ENCODE peak calls at places on chromosomes 13 and 19, in seven cellular contexts. One of them, this sample, is unnamed.

GRCh38 chr19:6744381-6745288 is 5.2 kb downstream of the TRIP10 start:
- DNase-seq in WERI-Rb-1: no peak
- DNase-seq in mesendoderm: peak; percentile 67
- DNase-seq in right lobe of liver: peak; percentile 60
- DNase-seq in cardiac muscle cell: peak; percentile 84
- DNase-seq in transverse colon: peak; percentile 90
- DNase-seq in testis: peak; percentile 91
- DNase-seq in this sample: no peak

GRCh38 chr13:35514801-35515502 is 38.5 kb upstream of the MAB21L1 start:
- DNase-seq in WERI-Rb-1: no peak
- DNase-seq in mesendoderm: peak; percentile 16
- DNase-seq in right lobe of liver: no peak
- DNase-seq in cardiac muscle cell: no peak
- DNase-seq in transverse colon: no peak
- DNase-seq in testis: no peak
- DNase-seq in this sample: no peak

GRCh38 chr13:107864543-107865460 is 350.5 kb downstream of the LIG4 start:
- DNase-seq in WERI-Rb-1: no peak
- DNase-seq in mesendoderm: peak; percentile 78
- DNase-seq in right lobe of liver: no peak
- DNase-seq in cardiac muscle cell: peak; percentile 88
- DNase-seq in transverse colon: no peak
- DNase-seq in testis: peak; percentile 65
- DNase-seq in this sample: no peak

GRCh38 chr13:32476021-32476731 is 48.2 kb upstream of the N4BP2L1 start:
- DNase-seq in WERI-Rb-1: no peak
- DNase-seq in mesendoderm: no peak
- DNase-seq in right lobe of liver: no peak
- DNase-seq in cardiac muscle cell: no peak
- DNase-seq in transverse colon: no peak
- DNase-seq in testis: no peak
- DNase-seq in this sample: no peak

GRCh38 chr19:816500-816857 is 5.3 kb downstream of the PLPPR3 start:
- DNase-seq in WERI-Rb-1: no peak
- DNase-seq in mesendoderm: no peak
- DNase-seq in right lobe of liver: no peak
- DNase-seq in cardiac muscle cell: no peak
- DNase-seq in transverse colon: no peak
- DNase-seq in testis: no peak
- DNase-seq in this sample: no peak

GRCh38 chr13:30466841-30467252 is 1.1 kb upstream of the HMGB1 start:
- DNase-seq in WERI-Rb-1: peak; percentile 17
- DNase-seq in mesendoderm: peak; percentile 59
- DNase-seq in right lobe of liver: no peak
- DNase-seq in cardiac muscle cell: no peak
- DNase-seq in transverse colon: no peak
- DNase-seq in testis: no peak
- DNase-seq in this sample: no peak

GRCh38 chr13:80305737-80306136 is 35.2 kb downstream of the SPRY2 start:
- DNase-seq in WERI-Rb-1: no peak
- DNase-seq in mesendoderm: no peak
- DNase-seq in right lobe of liver: no peak
- DNase-seq in cardiac muscle cell: no peak
- DNase-seq in transverse colon: no peak
- DNase-seq in testis: no peak
- DNase-seq in this sample: no peak

GRCh38 chr13:31444266-31444862 is 244.6 kb downstream of the B3GLCT start:
- DNase-seq in WERI-Rb-1: peak; percentile 16
- DNase-seq in mesendoderm: no peak
- DNase-seq in right lobe of liver: no peak
- DNase-seq in cardiac muscle cell: no peak
- DNase-seq in transverse colon: no peak
- DNase-seq in testis: no peak
- DNase-seq in this sample: no peak

GRCh38 chr13:111472559-111473460 is 152.4 kb downstream of the TEX29 start:
- DNase-seq in WERI-Rb-1: no peak
- DNase-seq in mesendoderm: no peak
- DNase-seq in right lobe of liver: no peak
- DNase-seq in cardiac muscle cell: no peak
- DNase-seq in transverse colon: no peak
- DNase-seq in testis: peak; percentile 6
- DNase-seq in this sample: no peak

GRCh38 chr19:57465680-57466381 is 8.9 kb upstream of the VN1R1 start:
- DNase-seq in WERI-Rb-1: peak; percentile 49
- DNase-seq in mesendoderm: peak; percentile 79
- DNase-seq in right lobe of liver: no peak
- DNase-seq in cardiac muscle cell: no peak
- DNase-seq in transverse colon: peak; percentile 17
- DNase-seq in testis: no peak
- DNase-seq in this sample: no peak

GRCh38 chr13:91292630-91293221 is 54.8 kb upstream of the MIR17HG start:
- DNase-seq in WERI-Rb-1: peak; percentile 44
- DNase-seq in mesendoderm: no peak
- DNase-seq in right lobe of liver: no peak
- DNase-seq in cardiac muscle cell: no peak
- DNase-seq in transverse colon: no peak
- DNase-seq in testis: no peak
- DNase-seq in this sample: no peak

GRCh38 chr19:35462476-35462953 is 14.5 kb downstream of the FFAR2 start:
- DNase-seq in WERI-Rb-1: no peak
- DNase-seq in mesendoderm: no peak
- DNase-seq in right lobe of liver: no peak
- DNase-seq in cardiac muscle cell: no peak
- DNase-seq in transverse colon: peak; percentile 18
- DNase-seq in testis: no peak
- DNase-seq in this sample: peak; percentile 90

GRCh38 chr13:71244181-71244580 is 622.8 kb downstream of the DACH1 start:
- DNase-seq in WERI-Rb-1: no peak
- DNase-seq in mesendoderm: no peak
- DNase-seq in right lobe of liver: no peak
- DNase-seq in cardiac muscle cell: no peak
- DNase-seq in transverse colon: no peak
- DNase-seq in testis: no peak
- DNase-seq in this sample: no peak

GRCh38 chr13:21256351-21256761 is 79.9 kb downstream of the MRPL57 start:
- DNase-seq in WERI-Rb-1: no peak
- DNase-seq in mesendoderm: no peak
- DNase-seq in right lobe of liver: no peak
- DNase-seq in cardiac muscle cell: no peak
- DNase-seq in transverse colon: no peak
- DNase-seq in testis: no peak
- DNase-seq in this sample: no peak

GRCh38 chr19:55635334-55635717 is 5.5 kb upstream of the ZNF580 start:
- DNase-seq in WERI-Rb-1: no peak
- DNase-seq in mesendoderm: no peak
- DNase-seq in right lobe of liver: no peak
- DNase-seq in cardiac muscle cell: no peak
- DNase-seq in transverse colon: no peak
- DNase-seq in testis: no peak
- DNase-seq in this sample: no peak

GRCh38 chr13:45219938-45220375 is 19.1 kb upstream of the KCTD4 start:
- DNase-seq in WERI-Rb-1: no peak
- DNase-seq in mesendoderm: peak; percentile 67
- DNase-seq in right lobe of liver: no peak
- DNase-seq in cardiac muscle cell: no peak
- DNase-seq in transverse colon: no peak
- DNase-seq in testis: no peak
- DNase-seq in this sample: no peak

GRCh38 chr13:55029280-55029679 is 2000.7 kb downstream of the OLFM4 start:
- DNase-seq in WERI-Rb-1: no peak
- DNase-seq in mesendoderm: no peak
- DNase-seq in right lobe of liver: no peak
- DNase-seq in cardiac muscle cell: no peak
- DNase-seq in transverse colon: no peak
- DNase-seq in testis: no peak
- DNase-seq in this sample: no peak

GRCh38 chr13:110560606-110561334 is 752 bp downstream of the RAB20 start:
- DNase-seq in WERI-Rb-1: peak; percentile 37
- DNase-seq in mesendoderm: peak; percentile 75
- DNase-seq in right lobe of liver: no peak
- DNase-seq in cardiac muscle cell: peak; percentile 69
- DNase-seq in transverse colon: peak; percentile 38
- DNase-seq in testis: peak; percentile 51
- DNase-seq in this sample: no peak

GRCh38 chr13:46665630-46666482 is 112.9 kb downstream of the LRCH1 start:
- DNase-seq in WERI-Rb-1: no peak
- DNase-seq in mesendoderm: peak; percentile 46
- DNase-seq in right lobe of liver: no peak
- DNase-seq in cardiac muscle cell: no peak
- DNase-seq in transverse colon: no peak
- DNase-seq in testis: no peak
- DNase-seq in this sample: no peak

GRCh38 chr13:23321534-23322241 is 111.8 kb downstream of the SACS start:
- DNase-seq in WERI-Rb-1: no peak
- DNase-seq in mesendoderm: no peak
- DNase-seq in right lobe of liver: no peak
- DNase-seq in cardiac muscle cell: no peak
- DNase-seq in transverse colon: peak; percentile 17
- DNase-seq in testis: no peak
- DNase-seq in this sample: no peak

GRCh38 chr13:50401721-50402510 is 386.7 kb downstream of the KCNRG start:
- DNase-seq in WERI-Rb-1: no peak
- DNase-seq in mesendoderm: no peak
- DNase-seq in right lobe of liver: no peak
- DNase-seq in cardiac muscle cell: no peak
- DNase-seq in transverse colon: no peak
- DNase-seq in testis: no peak
- DNase-seq in this sample: no peak

GRCh38 chr13:68176486-68176885 is 946.4 kb upstream of the PCDH9 start:
- DNase-seq in WERI-Rb-1: no peak
- DNase-seq in mesendoderm: no peak
- DNase-seq in right lobe of liver: no peak
- DNase-seq in cardiac muscle cell: no peak
- DNase-seq in transverse colon: no peak
- DNase-seq in testis: no peak
- DNase-seq in this sample: no peak

GRCh38 chr19:46993622-46994021 is 26.0 kb upstream of the NPAS1 start:
- DNase-seq in WERI-Rb-1: no peak
- DNase-seq in mesendoderm: no peak
- DNase-seq in right lobe of liver: no peak
- DNase-seq in cardiac muscle cell: no peak
- DNase-seq in transverse colon: no peak
- DNase-seq in testis: no peak
- DNase-seq in this sample: no peak

GRCh38 chr19:46995492-46995891 is 24.1 kb upstream of the NPAS1 start:
- DNase-seq in WERI-Rb-1: no peak
- DNase-seq in mesendoderm: no peak
- DNase-seq in right lobe of liver: no peak
- DNase-seq in cardiac muscle cell: no peak
- DNase-seq in transverse colon: no peak
- DNase-seq in testis: no peak
- DNase-seq in this sample: no peak

GRCh38 chr19:46994141-46994686 is 25.4 kb upstream of the NPAS1 start:
- DNase-seq in WERI-Rb-1: no peak
- DNase-seq in mesendoderm: no peak
- DNase-seq in right lobe of liver: no peak
- DNase-seq in cardiac muscle cell: no peak
- DNase-seq in transverse colon: no peak
- DNase-seq in testis: no peak
- DNase-seq in this sample: no peak

GRCh38 chr19:46990998-46991676 is 28.5 kb upstream of the NPAS1 start:
- DNase-seq in WERI-Rb-1: peak; percentile 79
- DNase-seq in mesendoderm: peak; percentile 88
- DNase-seq in right lobe of liver: peak; percentile 79
- DNase-seq in cardiac muscle cell: peak; percentile 86
- DNase-seq in transverse colon: peak; percentile 86
- DNase-seq in testis: peak; percentile 91
- DNase-seq in this sample: peak; percentile 45

GRCh38 chr19:46992699-46993535 is 26.7 kb upstream of the NPAS1 start:
- DNase-seq in WERI-Rb-1: no peak
- DNase-seq in mesendoderm: no peak
- DNase-seq in right lobe of liver: peak; percentile 84
- DNase-seq in cardiac muscle cell: no peak
- DNase-seq in transverse colon: no peak
- DNase-seq in testis: peak; percentile 86
- DNase-seq in this sample: no peak
- H3K4me3 ChIP-seq in WERI-Rb-1: no peak overlapping the region
- H3K4me3 ChIP-seq in mesendoderm: no peak overlapping the region
- H3K4me3 ChIP-seq in right lobe of liver: no peak overlapping the region
- H3K4me3 ChIP-seq in cardiac muscle cell: no peak overlapping the region
- H3K4me3 ChIP-seq in transverse colon: no peak overlapping the region
- H3K4me3 ChIP-seq in testis: no peak overlapping the region
- H3K4me3 ChIP-seq in this sample: no peak overlapping the region

DNA sequence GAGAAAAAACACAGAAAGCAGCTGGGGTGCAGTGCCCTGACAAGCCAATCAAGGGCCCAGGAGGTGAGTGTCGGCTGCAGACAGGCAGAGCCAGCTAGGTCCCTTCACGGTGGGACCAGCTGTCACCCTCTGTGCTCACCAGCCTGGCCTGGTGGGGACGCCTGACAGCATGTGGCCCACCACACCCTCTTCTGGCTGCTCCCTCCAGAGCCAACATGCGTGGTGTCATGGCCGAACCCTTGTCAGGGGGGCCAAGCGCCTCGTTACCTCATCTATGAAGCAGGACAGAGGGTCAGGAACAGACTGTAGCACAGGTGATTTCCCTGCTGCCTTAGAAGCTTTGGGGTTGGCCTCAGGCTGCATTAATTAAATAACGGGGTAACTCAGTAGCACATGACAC is 40.0 kb upstream of the ISYNA1 start:
- DNase-seq in WERI-Rb-1: peak; percentile 28
- DNase-seq in mesendoderm: no peak
- DNase-seq in right lobe of liver: no peak
- DNase-seq in cardiac muscle cell: no peak
- DNase-seq in transverse colon: no peak
- DNase-seq in testis: no peak
- DNase-seq in this sample: no peak
- H3K27ac ChIP-seq in WERI-Rb-1: no peak overlapping the region
- H3K27ac ChIP-seq in mesendoderm: no peak overlapping the region
- H3K27ac ChIP-seq in right lobe of liver: peak overlapping the region; percentile 75
- H3K27ac ChIP-seq in cardiac muscle cell: no peak overlapping the region
- H3K27ac ChIP-seq in transverse colon: peak overlapping the region; percentile 85
- H3K27ac ChIP-seq in testis: no peak overlapping the region
- H3K27ac ChIP-seq in this sample: peak overlapping the region; percentile 63

DNA sequence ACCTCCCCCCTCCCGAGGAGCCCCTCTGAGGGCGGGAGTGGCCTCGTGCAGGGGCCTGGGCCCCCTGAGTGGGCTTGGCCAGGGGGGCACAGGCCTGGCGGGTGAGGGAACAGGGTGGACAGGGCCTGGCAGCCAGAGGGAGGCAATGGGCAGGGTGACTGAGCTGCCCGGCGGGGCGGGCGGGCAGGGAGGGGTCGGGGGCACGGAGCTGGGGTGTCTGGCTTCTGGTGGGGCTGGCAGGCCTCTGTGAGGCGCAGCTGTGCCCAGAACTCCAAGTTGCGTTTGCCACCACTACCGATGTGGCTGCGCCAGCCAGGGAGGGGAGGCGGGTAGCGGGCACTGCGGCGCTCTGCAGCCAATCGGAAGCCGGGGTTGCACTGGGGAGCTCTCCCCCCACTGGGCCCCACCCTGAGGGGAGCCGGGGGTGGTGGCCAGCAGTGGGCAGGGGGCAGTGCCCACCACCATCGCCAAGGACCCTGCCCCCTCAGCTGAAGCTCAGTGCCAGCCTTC is 7.2 kb downstream of the NFIX start:
- DNase-seq in WERI-Rb-1: no peak
- DNase-seq in mesendoderm: no peak
- DNase-seq in right lobe of liver: no peak
- DNase-seq in cardiac muscle cell: no peak
- DNase-seq in transverse colon: no peak
- DNase-seq in testis: no peak
- DNase-seq in this sample: no peak
- H3K4me3 ChIP-seq in WERI-Rb-1: no peak overlapping the region
- H3K4me3 ChIP-seq in mesendoderm: no peak overlapping the region
- H3K4me3 ChIP-seq in right lobe of liver: peak overlapping the region; percentile 40
- H3K4me3 ChIP-seq in cardiac muscle cell: no peak overlapping the region
- H3K4me3 ChIP-seq in transverse colon: peak overlapping the region; percentile 25
- H3K4me3 ChIP-seq in testis: no peak overlapping the region
- H3K4me3 ChIP-seq in this sample: no peak overlapping the region

GRCh38 chr19:45784096-45784495 is 1.8 kb upstream of the DMPK start:
- DNase-seq in WERI-Rb-1: peak; percentile 5
- DNase-seq in mesendoderm: no peak
- DNase-seq in right lobe of liver: no peak
- DNase-seq in cardiac muscle cell: no peak
- DNase-seq in transverse colon: no peak
- DNase-seq in testis: no peak
- DNase-seq in this sample: no peak
- H3K27ac ChIP-seq in WERI-Rb-1: no peak overlapping the region
- H3K27ac ChIP-seq in mesendoderm: no peak overlapping the region
- H3K27ac ChIP-seq in right lobe of liver: no peak overlapping the region
- H3K27ac ChIP-seq in cardiac muscle cell: peak overlapping the region; percentile 97
- H3K27ac ChIP-seq in transverse colon: peak overlapping the region; percentile 81
- H3K27ac ChIP-seq in testis: peak overlapping the region; percentile 89
- H3K27ac ChIP-seq in this sample: no peak overlapping the region

This sample was measured in CD4-positive, alpha-beta memory T cell.